ENCODE peak calls at places on chromosomes 11 and 22, in six cellular contexts. O is HCT116, C is K562, X is GM23338, N is pancreas, B is uterus. A is an unnamed sample.

GRCh38 chr22:19853879-19854777 is 546 bp downstream of the GNB1L start:
- DNase-seq in O (peak; percentile 2), C (peak; percentile 44), X (no peak), N (no peak), B (no peak), A (peak; percentile 58)

GRCh38 chr11:72358461-72359405 is 75.6 kb downstream of the CLPB start:
- DNase-seq in O (no peak), C (no peak), X (no peak), N (no peak), B (peak; percentile 56), A (no peak)

GRCh38 chr22:45805413-45805812 is 133.8 kb downstream of the ATXN10 start:
- DNase-seq in O (no peak), C (no peak), X (no peak), N (no peak), B (no peak), A (no peak)

GRCh38 chr11:68377389-68377795 is 65.0 kb downstream of the LRP5 start:
- DNase-seq in O (no peak), C (no peak), X (no peak), N (no peak), B (no peak), A (no peak)

GRCh38 chr11:7892751-7893356 is 38.2 kb downstream of the OR10A6 start:
- DNase-seq in O (peak; percentile 22), C (peak; percentile 44), X (peak; percentile 85), N (no peak), B (no peak), A (no peak)

GRCh38 chr22:47129902-47130301 is 367.5 kb downstream of the TBC1D22A start:
- DNase-seq in O (peak; percentile 94), C (peak; percentile 76), X (no peak), N (no peak), B (no peak), A (no peak)

GRCh38 chr11:79437981-79438630 is 2.7 kb downstream of the TENM4 start:
- DNase-seq in O (no peak), C (no peak), X (peak; percentile 45), N (no peak), B (peak; percentile 17), A (no peak)

GRCh38 chr11:8810331-8811301 is 100.4 kb upstream of the AKIP1 start:
- DNase-seq in O (no peak), C (peak; percentile 55), X (peak; percentile 89), N (peak; percentile 87), B (peak; percentile 89), A (peak; percentile 85)

GRCh38 chr11:16883179-16883578 is 131.0 kb downstream of the PLEKHA7 start:
- DNase-seq in O (peak; percentile 39), C (peak; percentile 75), X (peak; percentile 51), N (no peak), B (no peak), A (no peak)

DNA sequence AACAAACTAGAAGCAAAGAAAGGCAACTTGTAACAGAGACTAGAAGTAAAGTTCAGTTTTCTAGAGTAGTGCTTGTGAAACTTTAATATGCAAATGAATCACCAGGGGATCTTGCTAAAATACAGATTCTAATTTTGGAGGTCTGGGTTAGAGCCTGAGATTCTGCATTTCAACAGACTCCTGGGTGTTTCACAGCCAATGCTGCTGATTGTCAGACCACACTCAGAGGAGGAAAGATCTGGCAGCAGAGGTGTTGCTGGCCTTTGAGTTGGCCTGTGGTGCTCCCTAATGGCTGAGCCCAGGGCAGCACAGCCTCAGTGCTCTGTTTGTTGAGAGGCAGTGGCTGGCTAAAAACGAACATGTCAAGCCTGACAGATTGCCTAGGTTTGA is 5.4 kb downstream of the CRY2 start:
- DNase-seq in O (no peak), C (peak; percentile 40), X (peak; percentile 51), N (no peak), B (no peak), A (no peak)
- TF ChIP-seq CTCF in O (no peak), C (peak; percentile 48), X (peak; percentile 72), N (no peak), B (no peak), A (no peak)

GRCh38 chr11:36432093-36432469 is 78.0 kb downstream of the TRAF6 start:
- DNase-seq in O (no peak), C (no peak), X (no peak), N (no peak), B (no peak), A (no peak)
- H3K27ac ChIP-seq in O (no peak overlapping the region), C (no peak overlapping the region), X (no peak overlapping the region), N (no peak overlapping the region), B (no peak overlapping the region), A (no peak overlapping the region)

DNA sequence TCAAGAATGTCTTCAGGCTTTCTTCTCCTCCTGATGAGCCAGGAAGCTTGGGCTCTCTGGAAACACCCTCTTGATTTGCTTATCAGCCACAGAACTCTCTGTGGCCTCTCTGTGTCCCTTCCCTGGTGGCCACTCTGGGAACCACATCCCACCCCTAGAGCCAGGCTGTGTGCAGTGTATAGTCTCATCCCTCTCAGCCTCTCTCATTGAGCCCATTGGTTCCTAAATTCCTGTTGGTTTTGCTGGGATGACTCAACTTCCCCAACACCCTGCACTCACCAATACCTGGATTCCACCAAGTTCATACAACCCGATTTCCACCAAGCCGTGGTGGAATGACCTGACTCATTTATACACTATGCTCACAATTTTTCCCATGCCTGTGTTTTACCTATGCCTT is 5.2 kb downstream of the IRAG1 start:
- DNase-seq in O (peak; percentile 45), C (peak; percentile 64), X (peak; percentile 52), N (no peak), B (no peak), A (no peak)
- TF ChIP-seq CTCF in O (peak; percentile 80), C (peak; percentile 58), X (peak; percentile 25), N (no peak), B (no peak), A (no peak)

GRCh38 chr22:23067023-23067650 is 3.2 kb upstream of the GNAZ start:
- DNase-seq in O (no peak), C (no peak), X (no peak), N (peak; percentile 6), B (peak; percentile 7), A (no peak)

GRCh38 chr22:23066200-23067022 is 3.9 kb upstream of the GNAZ start:
- DNase-seq in O (no peak), C (no peak), X (no peak), N (no peak), B (peak; percentile 12), A (peak; percentile 46)

GRCh38 chr22:23068832-23069385 is 1.4 kb upstream of the GNAZ start:
- DNase-seq in O (no peak), C (no peak), X (no peak), N (no peak), B (peak; percentile 8), A (no peak)

GRCh38 chr22:23068096-23068831 is 2.1 kb upstream of the GNAZ start:
- DNase-seq in O (no peak), C (no peak), X (no peak), N (peak; percentile 12), B (peak; percentile 12), A (no peak)

GRCh38 chr22:23067691-23068090 is 2.6 kb upstream of the GNAZ start:
- DNase-seq in O (no peak), C (no peak), X (no peak), N (peak; percentile 1), B (no peak), A (no peak)
- H3K27ac ChIP-seq in O (no peak overlapping the region), C (no peak overlapping the region), X (no peak overlapping the region), N (no peak overlapping the region), B (no peak overlapping the region), A (no peak overlapping the region)

GRCh38 chr11:65216830-65217229 is 35.1 kb downstream of the CAPN1 start:
- DNase-seq in O (no peak), C (no peak), X (no peak), N (no peak), B (no peak), A (no peak)
- TF ChIP-seq CTCF in O (no peak), C (no peak), X (no peak), N (no peak), B (no peak), A (no peak)

A was measured in right atrium auricular region.